ENCODE peak calls at places on chromosomes 4 and X, in ten cellular contexts. One of them, this sample, is unnamed.
A peak's percentile ranks its signal among the peaks of the same experiment; 100 is the strongest.

GRCh38 chr4:19809989-19810388 is 441.7 kb upstream of the SLIT2 start:
- DNase-seq in effector memory CD4-positive, alpha-beta T cell: no peak
- DNase-seq in fibroblast of lung: peak; percentile 27
- DNase-seq in CD8-positive, alpha-beta T cell: no peak
- DNase-seq in breast epithelium: no peak
- DNase-seq in neural progenitor cell: no peak
- DNase-seq in HCT116: no peak
- DNase-seq in colonic mucosa: no peak
- DNase-seq in IMR-90: no peak
- DNase-seq in upper lobe of left lung: no peak
- DNase-seq in this sample: no peak

GRCh38 chr4:27666943-27667342 is 806.3 kb downstream of the STIM2 start:
- DNase-seq in HCT116: peak; percentile 61
- DNase-seq in fibroblast of lung: no peak
- DNase-seq in upper lobe of left lung: no peak
- DNase-seq in IMR-90: no peak
- DNase-seq in neural progenitor cell: peak; percentile 46
- DNase-seq in effector memory CD4-positive, alpha-beta T cell: no peak
- DNase-seq in colonic mucosa: no peak
- DNase-seq in breast epithelium: no peak
- DNase-seq in CD8-positive, alpha-beta T cell: no peak
- DNase-seq in this sample: no peak

GRCh38 chr4:143343276-143343831 is 6.7 kb downstream of the GAB1 start:
- DNase-seq in CD8-positive, alpha-beta T cell: no peak
- DNase-seq in neural progenitor cell: no peak
- DNase-seq in upper lobe of left lung: no peak
- DNase-seq in effector memory CD4-positive, alpha-beta T cell: no peak
- DNase-seq in breast epithelium: no peak
- DNase-seq in fibroblast of lung: no peak
- DNase-seq in HCT116: no peak
- DNase-seq in IMR-90: no peak
- DNase-seq in colonic mucosa: no peak
- DNase-seq in this sample: no peak

GRCh38 chr4:158282252-158282651 is 72.0 kb downstream of the TMEM144 start:
- DNase-seq in HCT116: peak; percentile 48
- DNase-seq in breast epithelium: no peak
- DNase-seq in neural progenitor cell: no peak
- DNase-seq in IMR-90: peak; percentile 40
- DNase-seq in upper lobe of left lung: no peak
- DNase-seq in colonic mucosa: no peak
- DNase-seq in CD8-positive, alpha-beta T cell: no peak
- DNase-seq in effector memory CD4-positive, alpha-beta T cell: no peak
- DNase-seq in fibroblast of lung: no peak
- DNase-seq in this sample: no peak

GRCh38 chr4:112431158-112431557 is 84.8 kb downstream of the NEUROG2 start:
- DNase-seq in fibroblast of lung: no peak
- DNase-seq in IMR-90: no peak
- DNase-seq in effector memory CD4-positive, alpha-beta T cell: no peak
- DNase-seq in upper lobe of left lung: no peak
- DNase-seq in neural progenitor cell: no peak
- DNase-seq in HCT116: no peak
- DNase-seq in breast epithelium: no peak
- DNase-seq in CD8-positive, alpha-beta T cell: no peak
- DNase-seq in colonic mucosa: no peak
- DNase-seq in this sample: no peak

GRCh38 chr4:5654791-5655190 is 53.6 kb downstream of the EVC2 start:
- DNase-seq in IMR-90: no peak
- DNase-seq in upper lobe of left lung: no peak
- DNase-seq in neural progenitor cell: no peak
- DNase-seq in HCT116: no peak
- DNase-seq in colonic mucosa: no peak
- DNase-seq in fibroblast of lung: no peak
- DNase-seq in CD8-positive, alpha-beta T cell: no peak
- DNase-seq in breast epithelium: no peak
- DNase-seq in effector memory CD4-positive, alpha-beta T cell: no peak
- DNase-seq in this sample: no peak

GRCh38 chr4:67996127-67996526 is 32.8 kb upstream of the TMPRSS11A start:
- DNase-seq in breast epithelium: no peak
- DNase-seq in upper lobe of left lung: no peak
- DNase-seq in fibroblast of lung: no peak
- DNase-seq in CD8-positive, alpha-beta T cell: no peak
- DNase-seq in effector memory CD4-positive, alpha-beta T cell: no peak
- DNase-seq in neural progenitor cell: no peak
- DNase-seq in HCT116: no peak
- DNase-seq in colonic mucosa: no peak
- DNase-seq in IMR-90: no peak
- DNase-seq in this sample: no peak

GRCh38 chr4:111930658-111931057 is 214.6 kb upstream of the FAM241A start:
- DNase-seq in breast epithelium: no peak
- DNase-seq in fibroblast of lung: peak; percentile 11
- DNase-seq in IMR-90: no peak
- DNase-seq in CD8-positive, alpha-beta T cell: no peak
- DNase-seq in colonic mucosa: no peak
- DNase-seq in upper lobe of left lung: no peak
- DNase-seq in HCT116: no peak
- DNase-seq in effector memory CD4-positive, alpha-beta T cell: no peak
- DNase-seq in neural progenitor cell: no peak
- DNase-seq in this sample: no peak

GRCh38 chrX:111597967-111598366 is 83.0 kb upstream of the ALG13 start:
- DNase-seq in HCT116: no peak
- DNase-seq in breast epithelium: no peak
- DNase-seq in colonic mucosa: no peak
- DNase-seq in IMR-90: no peak
- DNase-seq in upper lobe of left lung: no peak
- DNase-seq in fibroblast of lung: no peak
- DNase-seq in CD8-positive, alpha-beta T cell: no peak
- DNase-seq in effector memory CD4-positive, alpha-beta T cell: no peak
- DNase-seq in neural progenitor cell: no peak
- DNase-seq in this sample: no peak

GRCh38 chr4:172736046-172736445 is 432.6 kb upstream of the GALNT7 start:
- DNase-seq in CD8-positive, alpha-beta T cell: no peak
- DNase-seq in fibroblast of lung: no peak
- DNase-seq in HCT116: no peak
- DNase-seq in IMR-90: no peak
- DNase-seq in neural progenitor cell: no peak
- DNase-seq in colonic mucosa: no peak
- DNase-seq in breast epithelium: no peak
- DNase-seq in effector memory CD4-positive, alpha-beta T cell: no peak
- DNase-seq in upper lobe of left lung: no peak
- DNase-seq in this sample: no peak

GRCh38 chr4:62517721-62518120 is 1317.6 kb downstream of the ADGRL3 start:
- DNase-seq in IMR-90: no peak
- DNase-seq in fibroblast of lung: peak; percentile 27
- DNase-seq in upper lobe of left lung: no peak
- DNase-seq in HCT116: no peak
- DNase-seq in effector memory CD4-positive, alpha-beta T cell: no peak
- DNase-seq in breast epithelium: no peak
- DNase-seq in neural progenitor cell: no peak
- DNase-seq in colonic mucosa: no peak
- DNase-seq in CD8-positive, alpha-beta T cell: no peak
- DNase-seq in this sample: no peak

GRCh38 chr4:15855804-15856475 is 77.8 kb downstream of the CD38 start:
- DNase-seq in IMR-90: no peak
- DNase-seq in CD8-positive, alpha-beta T cell: no peak
- DNase-seq in breast epithelium: no peak
- DNase-seq in upper lobe of left lung: no peak
- DNase-seq in colonic mucosa: no peak
- DNase-seq in HCT116: no peak
- DNase-seq in neural progenitor cell: no peak
- DNase-seq in effector memory CD4-positive, alpha-beta T cell: no peak
- DNase-seq in fibroblast of lung: no peak
- DNase-seq in this sample: no peak

DNA sequence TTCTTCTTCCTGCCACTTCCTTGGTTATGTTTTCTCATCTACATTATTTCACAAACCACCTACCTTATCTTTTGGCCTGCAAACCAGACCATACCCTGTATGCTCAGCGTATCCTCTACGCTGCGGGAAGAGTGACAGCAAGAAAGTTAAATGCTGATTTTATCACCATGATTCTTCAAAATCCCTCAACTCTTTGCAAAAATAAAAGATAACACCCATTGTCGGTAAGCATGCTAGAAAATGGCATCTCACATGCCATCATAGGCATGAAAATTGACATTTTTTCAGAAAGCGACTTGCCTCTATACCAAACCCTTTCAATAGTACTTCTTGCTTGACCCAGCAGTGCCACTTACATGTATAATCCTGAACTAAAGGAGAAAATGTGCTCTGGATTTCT is 102.0 kb downstream of the HPGD start:
- DNase-seq in colonic mucosa: no peak
- DNase-seq in breast epithelium: no peak
- DNase-seq in HCT116: no peak
- DNase-seq in CD8-positive, alpha-beta T cell: no peak
- DNase-seq in IMR-90: no peak
- DNase-seq in fibroblast of lung: no peak
- DNase-seq in neural progenitor cell: no peak
- DNase-seq in effector memory CD4-positive, alpha-beta T cell: no peak
- DNase-seq in upper lobe of left lung: no peak
- DNase-seq in this sample: no peak
- H3K4me1 ChIP-seq in colonic mucosa: no peaks in the 10 kb centered on the region
- H3K4me1 ChIP-seq in breast epithelium: no peaks in the 10 kb centered on the region
- H3K4me1 ChIP-seq in HCT116: peaks cover 12% of the 10 kb centered on the region
- H3K4me1 ChIP-seq in CD8-positive, alpha-beta T cell: peaks cover 30% of the 10 kb centered on the region
- H3K4me1 ChIP-seq in IMR-90: no peaks in the 10 kb centered on the region
- H3K4me1 ChIP-seq in fibroblast of lung: no peaks in the 10 kb centered on the region
- H3K4me1 ChIP-seq in neural progenitor cell: no peaks in the 10 kb centered on the region
- H3K4me1 ChIP-seq in effector memory CD4-positive, alpha-beta T cell: no peaks in the 10 kb centered on the region
- H3K4me1 ChIP-seq in upper lobe of left lung: peaks cover 12% of the 10 kb centered on the region
- H3K4me1 ChIP-seq in this sample: no peaks in the 10 kb centered on the region

DNA sequence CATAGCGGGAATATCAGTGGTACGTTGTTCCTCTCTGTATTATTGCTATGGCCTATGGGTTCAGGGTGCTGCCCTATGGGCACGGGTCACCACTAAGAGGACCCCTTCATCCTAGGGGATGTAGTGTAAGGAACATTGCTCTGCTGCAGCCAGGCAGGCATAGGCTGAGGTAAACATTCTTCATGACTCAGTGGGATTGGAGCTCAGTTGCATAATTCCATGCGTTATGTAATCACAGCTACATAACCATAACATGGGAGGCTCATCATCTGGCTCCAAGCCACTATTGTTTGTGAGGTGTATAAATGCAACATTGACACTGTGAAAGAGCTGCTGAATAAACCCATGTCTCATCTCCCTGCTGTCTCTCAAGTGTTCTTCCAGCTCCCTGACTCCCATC is 375.2 kb downstream of the MAGEE1 start:
- DNase-seq in breast epithelium: no peak
- DNase-seq in neural progenitor cell: no peak
- DNase-seq in effector memory CD4-positive, alpha-beta T cell: no peak
- DNase-seq in IMR-90: no peak
- DNase-seq in CD8-positive, alpha-beta T cell: no peak
- DNase-seq in HCT116: no peak
- DNase-seq in upper lobe of left lung: no peak
- DNase-seq in fibroblast of lung: no peak
- DNase-seq in colonic mucosa: no peak
- DNase-seq in this sample: no peak
- H3K9me3 ChIP-seq in breast epithelium: peaks cover 10% of the 10 kb centered on the region
- H3K9me3 ChIP-seq in neural progenitor cell: peaks cover 3% of the 10 kb centered on the region
- H3K9me3 ChIP-seq in effector memory CD4-positive, alpha-beta T cell: no peaks in the 10 kb centered on the region
- H3K9me3 ChIP-seq in IMR-90: peaks cover 17% of the 10 kb centered on the region
- H3K9me3 ChIP-seq in CD8-positive, alpha-beta T cell: no peaks in the 10 kb centered on the region
- H3K9me3 ChIP-seq in HCT116: no peaks in the 10 kb centered on the region
- H3K9me3 ChIP-seq in upper lobe of left lung: no peaks in the 10 kb centered on the region
- H3K9me3 ChIP-seq in fibroblast of lung: no peaks in the 10 kb centered on the region
- H3K9me3 ChIP-seq in colonic mucosa: no peaks in the 10 kb centered on the region
- H3K9me3 ChIP-seq in this sample: no peaks in the 10 kb centered on the region

GRCh38 chr4:73704314-73705055 is 35.9 kb upstream of the CXCL8 start:
- DNase-seq in breast epithelium: no peak
- DNase-seq in effector memory CD4-positive, alpha-beta T cell: no peak
- DNase-seq in neural progenitor cell: no peak
- DNase-seq in IMR-90: peak; percentile 100
- DNase-seq in HCT116: peak; percentile 82
- DNase-seq in upper lobe of left lung: no peak
- DNase-seq in fibroblast of lung: peak; percentile 100
- DNase-seq in colonic mucosa: peak; percentile 46
- DNase-seq in CD8-positive, alpha-beta T cell: no peak
- DNase-seq in this sample: no peak
- H3K4me1 ChIP-seq in breast epithelium: no peaks in the 10 kb centered on the region
- H3K4me1 ChIP-seq in effector memory CD4-positive, alpha-beta T cell: no peaks in the 10 kb centered on the region
- H3K4me1 ChIP-seq in neural progenitor cell: no peaks in the 10 kb centered on the region
- H3K4me1 ChIP-seq in IMR-90: peaks cover 20% of the 10 kb centered on the region
- H3K4me1 ChIP-seq in HCT116: peaks cover 41% of the 10 kb centered on the region
- H3K4me1 ChIP-seq in upper lobe of left lung: peaks cover 24% of the 10 kb centered on the region
- H3K4me1 ChIP-seq in fibroblast of lung: peaks cover 24% of the 10 kb centered on the region
- H3K4me1 ChIP-seq in colonic mucosa: no peaks in the 10 kb centered on the region
- H3K4me1 ChIP-seq in CD8-positive, alpha-beta T cell: no peaks in the 10 kb centered on the region
- H3K4me1 ChIP-seq in this sample: no peaks in the 10 kb centered on the region

GRCh38 chr4:18405054-18405453 is 383.5 kb upstream of the LCORL start:
- DNase-seq in colonic mucosa: no peak
- DNase-seq in IMR-90: no peak
- DNase-seq in CD8-positive, alpha-beta T cell: no peak
- DNase-seq in effector memory CD4-positive, alpha-beta T cell: no peak
- DNase-seq in breast epithelium: no peak
- DNase-seq in HCT116: no peak
- DNase-seq in neural progenitor cell: no peak
- DNase-seq in fibroblast of lung: no peak
- DNase-seq in upper lobe of left lung: no peak
- DNase-seq in this sample: no peak

GRCh38 chr4:18401435-18401834 is 379.9 kb upstream of the LCORL start:
- DNase-seq in colonic mucosa: no peak
- DNase-seq in effector memory CD4-positive, alpha-beta T cell: no peak
- DNase-seq in HCT116: no peak
- DNase-seq in neural progenitor cell: no peak
- DNase-seq in fibroblast of lung: no peak
- DNase-seq in breast epithelium: no peak
- DNase-seq in IMR-90: no peak
- DNase-seq in upper lobe of left lung: no peak
- DNase-seq in CD8-positive, alpha-beta T cell: no peak
- DNase-seq in this sample: no peak

GRCh38 chr4:18401868-18402267 is 380.3 kb upstream of the LCORL start:
- DNase-seq in effector memory CD4-positive, alpha-beta T cell: no peak
- DNase-seq in colonic mucosa: no peak
- DNase-seq in IMR-90: no peak
- DNase-seq in CD8-positive, alpha-beta T cell: no peak
- DNase-seq in fibroblast of lung: no peak
- DNase-seq in upper lobe of left lung: no peak
- DNase-seq in HCT116: no peak
- DNase-seq in neural progenitor cell: no peak
- DNase-seq in breast epithelium: no peak
- DNase-seq in this sample: no peak

GRCh38 chr4:18404642-18405041 is 383.1 kb upstream of the LCORL start:
- DNase-seq in fibroblast of lung: no peak
- DNase-seq in IMR-90: no peak
- DNase-seq in colonic mucosa: no peak
- DNase-seq in breast epithelium: no peak
- DNase-seq in neural progenitor cell: no peak
- DNase-seq in CD8-positive, alpha-beta T cell: no peak
- DNase-seq in effector memory CD4-positive, alpha-beta T cell: no peak
- DNase-seq in HCT116: no peak
- DNase-seq in upper lobe of left lung: no peak
- DNase-seq in this sample: no peak

GRCh38 chr4:18406220-18406619 is 384.7 kb upstream of the LCORL start:
- DNase-seq in fibroblast of lung: no peak
- DNase-seq in IMR-90: no peak
- DNase-seq in effector memory CD4-positive, alpha-beta T cell: no peak
- DNase-seq in upper lobe of left lung: no peak
- DNase-seq in neural progenitor cell: no peak
- DNase-seq in CD8-positive, alpha-beta T cell: no peak
- DNase-seq in colonic mucosa: no peak
- DNase-seq in breast epithelium: no peak
- DNase-seq in HCT116: no peak
- DNase-seq in this sample: no peak
- H3K9me3 ChIP-seq in fibroblast of lung: no peaks in the 10 kb centered on the region
- H3K9me3 ChIP-seq in IMR-90: peaks cover 10% of the 10 kb centered on the region
- H3K9me3 ChIP-seq in effector memory CD4-positive, alpha-beta T cell: no peaks in the 10 kb centered on the region
- H3K9me3 ChIP-seq in upper lobe of left lung: no peaks in the 10 kb centered on the region
- H3K9me3 ChIP-seq in neural progenitor cell: no peaks in the 10 kb centered on the region
- H3K9me3 ChIP-seq in CD8-positive, alpha-beta T cell: no peaks in the 10 kb centered on the region
- H3K9me3 ChIP-seq in colonic mucosa: no peaks in the 10 kb centered on the region
- H3K9me3 ChIP-seq in breast epithelium: no peaks in the 10 kb centered on the region
- H3K9me3 ChIP-seq in HCT116: no peaks in the 10 kb centered on the region
- H3K9me3 ChIP-seq in this sample: no peaks in the 10 kb centered on the region